ENCODE peak calls at places on chromosomes 12 and 14, in seven cellular contexts. One of them, this sample, is unnamed.

GRCh38 chr14:104114421-104115130 is 23.8 kb upstream of the KIF26A start:
- DNase-seq in mesenchymal stem cell: no peak
- DNase-seq in neuronal stem cell: no peak
- DNase-seq in trophoblast cell: no peak
- DNase-seq in H9: no peak
- DNase-seq in mesendoderm: no peak
- DNase-seq in IMR-90: no peak
- DNase-seq in this sample: no peak

GRCh38 chr14:37034410-37035285 is 137.8 kb downstream of the SLC25A21 start:
- DNase-seq in H9: no peak
- DNase-seq in mesendoderm: no peak
- DNase-seq in trophoblast cell: no peak
- DNase-seq in mesenchymal stem cell: no peak
- DNase-seq in IMR-90: peak
- DNase-seq in neuronal stem cell: no peak
- DNase-seq in this sample: no peak

GRCh38 chr14:37550511-37550910 is 44.5 kb downstream of the FOXA1 start:
- DNase-seq in neuronal stem cell: no peak
- DNase-seq in mesenchymal stem cell: no peak
- DNase-seq in trophoblast cell: no peak
- DNase-seq in H9: no peak
- DNase-seq in IMR-90: peak
- DNase-seq in mesendoderm: no peak
- DNase-seq in this sample: no peak

GRCh38 chr12:126055521-126055920 is 990.3 kb downstream of the AACS start:
- DNase-seq in mesenchymal stem cell: no peak
- DNase-seq in IMR-90: no peak
- DNase-seq in neuronal stem cell: no peak
- DNase-seq in H9: no peak
- DNase-seq in trophoblast cell: no peak
- DNase-seq in mesendoderm: no peak
- DNase-seq in this sample: no peak

GRCh38 chr14:68787235-68787727 is 5.6 kb downstream of the ZFP36L1 start:
- DNase-seq in IMR-90: no peak
- DNase-seq in mesendoderm: peak
- DNase-seq in neuronal stem cell: no peak
- DNase-seq in H9: peak
- DNase-seq in trophoblast cell: peak
- DNase-seq in mesenchymal stem cell: no peak
- DNase-seq in this sample: no peak

GRCh38 chr12:66049538-66050282 is 80.8 kb downstream of the LLPH start:
- DNase-seq in mesenchymal stem cell: peak
- DNase-seq in neuronal stem cell: no peak
- DNase-seq in IMR-90: peak
- DNase-seq in trophoblast cell: peak
- DNase-seq in H9: no peak
- DNase-seq in mesendoderm: no peak
- DNase-seq in this sample: no peak

GRCh38 chr12:6998708-6999451 is 19.4 kb downstream of the LPCAT3 start:
- DNase-seq in H9: no peak
- DNase-seq in mesendoderm: no peak
- DNase-seq in mesenchymal stem cell: no peak
- DNase-seq in IMR-90: no peak
- DNase-seq in neuronal stem cell: no peak
- DNase-seq in trophoblast cell: no peak
- DNase-seq in this sample: no peak

GRCh38 chr14:50396636-50397460 is at the start of gene CDKL1:
- DNase-seq in IMR-90: peak
- DNase-seq in mesenchymal stem cell: peak
- DNase-seq in trophoblast cell: peak
- DNase-seq in H9: peak
- DNase-seq in neuronal stem cell: peak
- DNase-seq in mesendoderm: peak
- DNase-seq in this sample: no peak

GRCh38 chr14:50447491-50447890 is 50.8 kb upstream of the CDKL1 start:
- DNase-seq in trophoblast cell: peak
- DNase-seq in neuronal stem cell: no peak
- DNase-seq in mesenchymal stem cell: no peak
- DNase-seq in mesendoderm: no peak
- DNase-seq in IMR-90: peak
- DNase-seq in H9: no peak
- DNase-seq in this sample: no peak

GRCh38 chr14:100065161-100065871 is at the start of gene EVL:
- DNase-seq in mesenchymal stem cell: no peak
- DNase-seq in neuronal stem cell: no peak
- DNase-seq in trophoblast cell: no peak
- DNase-seq in IMR-90: no peak
- DNase-seq in H9: no peak
- DNase-seq in mesendoderm: no peak
- DNase-seq in this sample: no peak

GRCh38 chr14:93707475-93707874 is 80.8 kb downstream of the PRIMA1 start:
- DNase-seq in mesenchymal stem cell: no peak
- DNase-seq in neuronal stem cell: no peak
- DNase-seq in IMR-90: no peak
- DNase-seq in H9: no peak
- DNase-seq in trophoblast cell: no peak
- DNase-seq in mesendoderm: no peak
- DNase-seq in this sample: no peak

GRCh38 chr14:39023939-39024871 is 78.8 kb downstream of the SEC23A start:
- DNase-seq in neuronal stem cell: no peak
- DNase-seq in H9: no peak
- DNase-seq in trophoblast cell: no peak
- DNase-seq in IMR-90: no peak
- DNase-seq in mesenchymal stem cell: no peak
- DNase-seq in mesendoderm: no peak
- DNase-seq in this sample: no peak

GRCh38 chr14:92690171-92691011 is 58.0 kb downstream of the LGMN start:
- DNase-seq in trophoblast cell: peak
- DNase-seq in H9: peak
- DNase-seq in mesendoderm: peak
- DNase-seq in IMR-90: peak
- DNase-seq in neuronal stem cell: no peak
- DNase-seq in mesenchymal stem cell: peak
- DNase-seq in this sample: no peak

GRCh38 chr12:69161835-69162234 is 77.5 kb upstream of the CPSF6 start:
- DNase-seq in neuronal stem cell: no peak
- DNase-seq in IMR-90: no peak
- DNase-seq in trophoblast cell: no peak
- DNase-seq in mesenchymal stem cell: no peak
- DNase-seq in mesendoderm: no peak
- DNase-seq in H9: no peak
- DNase-seq in this sample: no peak

GRCh38 chr14:71363961-71364360 is 456.7 kb downstream of the PCNX1 start:
- DNase-seq in mesenchymal stem cell: peak
- DNase-seq in neuronal stem cell: no peak
- DNase-seq in H9: no peak
- DNase-seq in mesendoderm: no peak
- DNase-seq in trophoblast cell: no peak
- DNase-seq in IMR-90: peak
- DNase-seq in this sample: no peak

GRCh38 chr12:89235189-89235993 is 116.9 kb downstream of the DUSP6 start:
- DNase-seq in trophoblast cell: no peak
- DNase-seq in mesendoderm: no peak
- DNase-seq in IMR-90: no peak
- DNase-seq in H9: no peak
- DNase-seq in neuronal stem cell: no peak
- DNase-seq in mesenchymal stem cell: peak
- DNase-seq in this sample: no peak

GRCh38 chr12:24025153-24025798 is 75.8 kb upstream of the SOX5 start:
- DNase-seq in mesendoderm: no peak
- DNase-seq in neuronal stem cell: no peak
- DNase-seq in mesenchymal stem cell: peak
- DNase-seq in IMR-90: peak
- DNase-seq in H9: no peak
- DNase-seq in trophoblast cell: peak
- DNase-seq in this sample: no peak

GRCh38 chr12:69972136-69972535 is 147.1 kb downstream of the MYRFL start:
- DNase-seq in mesenchymal stem cell: no peak
- DNase-seq in H9: no peak
- DNase-seq in IMR-90: no peak
- DNase-seq in neuronal stem cell: no peak
- DNase-seq in mesendoderm: no peak
- DNase-seq in trophoblast cell: peak
- DNase-seq in this sample: no peak

GRCh38 chr12:2335517-2335916 is 282.7 kb downstream of the CACNA1C start:
- DNase-seq in H9: no peak
- DNase-seq in IMR-90: peak
- DNase-seq in trophoblast cell: peak
- DNase-seq in mesenchymal stem cell: peak
- DNase-seq in neuronal stem cell: no peak
- DNase-seq in mesendoderm: no peak
- DNase-seq in this sample: no peak

GRCh38 chr14:42804146-42804545 is 1197.5 kb downstream of the LRFN5 start:
- DNase-seq in mesendoderm: no peak
- DNase-seq in H9: no peak
- DNase-seq in trophoblast cell: no peak
- DNase-seq in neuronal stem cell: no peak
- DNase-seq in IMR-90: no peak
- DNase-seq in mesenchymal stem cell: no peak
- DNase-seq in this sample: no peak

GRCh38 chr12:119425623-119426022 is 91.1 kb downstream of the CCDC60 start:
- DNase-seq in neuronal stem cell: no peak
- DNase-seq in mesendoderm: no peak
- DNase-seq in IMR-90: no peak
- DNase-seq in mesenchymal stem cell: no peak
- DNase-seq in H9: no peak
- DNase-seq in trophoblast cell: no peak
- DNase-seq in this sample: no peak

GRCh38 chr14:102005336-102005735 is 41.0 kb downstream of the DYNC1H1 start:
- DNase-seq in neuronal stem cell: no peak
- DNase-seq in mesenchymal stem cell: no peak
- DNase-seq in H9: no peak
- DNase-seq in IMR-90: no peak
- DNase-seq in mesendoderm: no peak
- DNase-seq in trophoblast cell: no peak
- DNase-seq in this sample: no peak

GRCh38 chr12:41058266-41058665 is 129.9 kb upstream of the PDZRN4 start:
- DNase-seq in neuronal stem cell: no peak
- DNase-seq in IMR-90: peak
- DNase-seq in mesenchymal stem cell: no peak
- DNase-seq in mesendoderm: no peak
- DNase-seq in H9: no peak
- DNase-seq in trophoblast cell: no peak
- DNase-seq in this sample: no peak

GRCh38 chr14:75254901-75255300 is 23.7 kb upstream of the FOS start:
- DNase-seq in IMR-90: no peak
- DNase-seq in mesendoderm: peak
- DNase-seq in H9: peak
- DNase-seq in neuronal stem cell: no peak
- DNase-seq in trophoblast cell: peak
- DNase-seq in mesenchymal stem cell: no peak
- DNase-seq in this sample: no peak

GRCh38 chr12:806116-806805 is 53.9 kb downstream of the WNK1 start:
- DNase-seq in trophoblast cell: no peak
- DNase-seq in mesendoderm: no peak
- DNase-seq in neuronal stem cell: no peak
- DNase-seq in mesenchymal stem cell: peak
- DNase-seq in H9: no peak
- DNase-seq in IMR-90: peak
- DNase-seq in this sample: no peak

GRCh38 chr12:78898416-78898815 is 33.8 kb downstream of the SYT1 start:
- DNase-seq in H9: no peak
- DNase-seq in IMR-90: no peak
- DNase-seq in neuronal stem cell: no peak
- DNase-seq in mesenchymal stem cell: no peak
- DNase-seq in trophoblast cell: peak
- DNase-seq in mesendoderm: no peak
- DNase-seq in this sample: no peak

GRCh38 chr12:119826661-119827435 is 50.3 kb downstream of the CIT start:
- DNase-seq in trophoblast cell: no peak
- DNase-seq in H9: no peak
- DNase-seq in mesendoderm: no peak
- DNase-seq in neuronal stem cell: no peak
- DNase-seq in IMR-90: no peak
- DNase-seq in mesenchymal stem cell: no peak
- DNase-seq in this sample: no peak

GRCh38 chr14:32542507-32542906 is 213.4 kb downstream of the AKAP6 start:
- DNase-seq in trophoblast cell: no peak
- DNase-seq in mesendoderm: no peak
- DNase-seq in mesenchymal stem cell: no peak
- DNase-seq in IMR-90: no peak
- DNase-seq in H9: no peak
- DNase-seq in neuronal stem cell: no peak
- DNase-seq in this sample: no peak
- H3K23ac ChIP-seq in trophoblast cell: no peak
- H3K23ac ChIP-seq in mesendoderm: no peak
- H3K23ac ChIP-seq in mesenchymal stem cell: no peak
- H3K23ac ChIP-seq in IMR-90: no peak
- H3K23ac ChIP-seq in H9: no peak
- H3K23ac ChIP-seq in neuronal stem cell: no peak
- H3K23ac ChIP-seq in this sample: no peak

DNA sequence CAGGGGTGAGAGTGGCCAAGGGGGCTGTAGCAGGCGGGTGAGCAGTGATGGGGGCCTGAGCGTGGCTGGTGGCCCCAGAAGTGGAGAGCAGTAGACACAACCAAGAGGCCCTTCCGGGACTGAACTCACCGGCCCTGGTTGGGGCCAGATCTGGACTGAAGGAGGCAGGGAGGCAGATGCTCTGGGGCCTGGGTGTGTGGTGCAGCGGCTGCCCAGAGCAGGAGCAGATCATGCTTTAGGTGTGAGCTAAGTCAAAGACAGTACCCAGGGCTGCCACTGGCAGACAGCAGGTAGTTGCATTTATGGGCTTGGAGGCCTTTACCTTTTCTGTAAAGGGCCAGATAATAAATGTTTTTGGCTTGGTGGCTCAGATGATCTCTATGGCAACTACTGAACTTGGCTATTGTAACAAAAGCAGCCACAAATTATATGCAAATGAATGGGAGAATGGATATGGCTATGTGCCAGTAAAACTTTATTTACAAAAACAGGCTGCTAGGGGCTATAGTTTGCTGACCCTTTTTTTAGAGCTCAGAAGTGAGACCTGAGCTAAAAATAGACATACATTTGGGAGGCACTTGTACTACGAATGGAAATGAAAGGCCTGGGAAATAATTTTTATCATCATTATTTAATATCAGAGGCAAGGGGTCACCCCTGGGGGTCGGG is 25.6 kb downstream of the SETD1B start:
- DNase-seq in trophoblast cell: no peak
- DNase-seq in mesenchymal stem cell: no peak
- DNase-seq in mesendoderm: no peak
- DNase-seq in H9: peak
- DNase-seq in IMR-90: no peak
- DNase-seq in neuronal stem cell: no peak
- DNase-seq in this sample: no peak
- H3K23ac ChIP-seq in trophoblast cell: no peak
- H3K23ac ChIP-seq in mesenchymal stem cell: no peak
- H3K23ac ChIP-seq in mesendoderm: no peak
- H3K23ac ChIP-seq in H9: no peak
- H3K23ac ChIP-seq in IMR-90: no peak
- H3K23ac ChIP-seq in neuronal stem cell: no peak
- H3K23ac ChIP-seq in this sample: no peak

GRCh38 chr12:44031472-44032185 is 195.7 kb downstream of the TMEM117 start:
- DNase-seq in mesenchymal stem cell: no peak
- DNase-seq in neuronal stem cell: no peak
- DNase-seq in mesendoderm: peak
- DNase-seq in H9: no peak
- DNase-seq in trophoblast cell: no peak
- DNase-seq in IMR-90: peak
- DNase-seq in this sample: no peak
- H3K23ac ChIP-seq in mesenchymal stem cell: no peak
- H3K23ac ChIP-seq in neuronal stem cell: no peak
- H3K23ac ChIP-seq in mesendoderm: no peak
- H3K23ac ChIP-seq in H9: no peak
- H3K23ac ChIP-seq in trophoblast cell: no peak
- H3K23ac ChIP-seq in IMR-90: no peak
- H3K23ac ChIP-seq in this sample: no peak

GRCh38 chr14:25094171-25094907 is 44.4 kb upstream of the STXBP6 start:
- DNase-seq in IMR-90: peak
- DNase-seq in mesenchymal stem cell: no peak
- DNase-seq in trophoblast cell: no peak
- DNase-seq in H9: no peak
- DNase-seq in mesendoderm: peak
- DNase-seq in neuronal stem cell: no peak
- DNase-seq in this sample: no peak
- H3K23ac ChIP-seq in IMR-90: no peak
- H3K23ac ChIP-seq in mesenchymal stem cell: no peak
- H3K23ac ChIP-seq in trophoblast cell: no peak
- H3K23ac ChIP-seq in H9: no peak
- H3K23ac ChIP-seq in mesendoderm: no peak
- H3K23ac ChIP-seq in neuronal stem cell: no peak
- H3K23ac ChIP-seq in this sample: no peak

This sample was measured in H1.